ENCODE peak calls at places on chromosomes 7 and 10, in six cellular contexts. One of them, this sample, is unnamed.

GRCh38 chr10:77625379-77625778 is 12.2 kb downstream of the KCNMA1 start:
- DNase-seq in colonic mucosa: no peak
- DNase-seq in GM23248: no peak
- DNase-seq in Panc1: no peak
- DNase-seq in psoas muscle: no peak
- DNase-seq in right atrium auricular region: no peak
- DNase-seq in this sample: no peak

GRCh38 chr10:123570051-123570897 is 95.9 kb upstream of the GPR26 start:
- DNase-seq in Panc1: no peak
- DNase-seq in psoas muscle: no peak
- DNase-seq in GM23248: no peak
- DNase-seq in right atrium auricular region: no peak
- DNase-seq in colonic mucosa: no peak
- DNase-seq in this sample: no peak

GRCh38 chr10:30270247-30270646 is 78.8 kb downstream of the MTPAP start:
- DNase-seq in psoas muscle: no peak
- DNase-seq in GM23248: peak
- DNase-seq in colonic mucosa: no peak
- DNase-seq in Panc1: no peak
- DNase-seq in right atrium auricular region: no peak
- DNase-seq in this sample: no peak

GRCh38 chr10:77531441-77532001 is 106.1 kb downstream of the KCNMA1 start:
- DNase-seq in psoas muscle: peak
- DNase-seq in colonic mucosa: no peak
- DNase-seq in right atrium auricular region: peak
- DNase-seq in GM23248: peak
- DNase-seq in Panc1: peak
- DNase-seq in this sample: no peak

GRCh38 chr7:122380993-122381392 is 76.4 kb upstream of the FEZF1 start:
- DNase-seq in GM23248: no peak
- DNase-seq in Panc1: no peak
- DNase-seq in colonic mucosa: no peak
- DNase-seq in right atrium auricular region: no peak
- DNase-seq in psoas muscle: no peak
- DNase-seq in this sample: no peak

GRCh38 chr7:74409571-74409970 is 44.1 kb upstream of the GTF2IRD1 start:
- DNase-seq in Panc1: no peak
- DNase-seq in colonic mucosa: no peak
- DNase-seq in psoas muscle: no peak
- DNase-seq in right atrium auricular region: no peak
- DNase-seq in GM23248: no peak
- DNase-seq in this sample: no peak

GRCh38 chr7:75957021-75957736 is 37.2 kb downstream of the TMEM120A start:
- DNase-seq in GM23248: no peak
- DNase-seq in psoas muscle: no peak
- DNase-seq in right atrium auricular region: no peak
- DNase-seq in colonic mucosa: peak
- DNase-seq in Panc1: no peak
- DNase-seq in this sample: peak

GRCh38 chr7:94741179-94741578 is 85.2 kb upstream of the SGCE start:
- DNase-seq in psoas muscle: no peak
- DNase-seq in Panc1: no peak
- DNase-seq in right atrium auricular region: no peak
- DNase-seq in colonic mucosa: no peak
- DNase-seq in GM23248: no peak
- DNase-seq in this sample: no peak

GRCh38 chr10:46283945-46284285 is 2.9 kb upstream of the ANTXRL start:
- DNase-seq in Panc1: no peak
- DNase-seq in GM23248: no peak
- DNase-seq in colonic mucosa: no peak
- DNase-seq in psoas muscle: no peak
- DNase-seq in right atrium auricular region: no peak
- DNase-seq in this sample: no peak

GRCh38 chr7:133319842-133320241 is 67.0 kb downstream of the EXOC4 start:
- DNase-seq in GM23248: no peak
- DNase-seq in right atrium auricular region: no peak
- DNase-seq in psoas muscle: no peak
- DNase-seq in Panc1: no peak
- DNase-seq in colonic mucosa: no peak
- DNase-seq in this sample: no peak

GRCh38 chr7:103937680-103938079 is 51.8 kb downstream of the RELN start:
- DNase-seq in colonic mucosa: no peak
- DNase-seq in GM23248: no peak
- DNase-seq in psoas muscle: no peak
- DNase-seq in Panc1: no peak
- DNase-seq in right atrium auricular region: no peak
- DNase-seq in this sample: no peak

GRCh38 chr10:101085846-101086245 is 24.1 kb downstream of the KAZALD1 start:
- DNase-seq in colonic mucosa: no peak
- DNase-seq in psoas muscle: no peak
- DNase-seq in right atrium auricular region: no peak
- DNase-seq in Panc1: no peak
- DNase-seq in GM23248: peak
- DNase-seq in this sample: no peak

GRCh38 chr7:129606801-129607200 is 4.7 kb upstream of the NRF1 start:
- DNase-seq in colonic mucosa: no peak
- DNase-seq in GM23248: no peak
- DNase-seq in psoas muscle: no peak
- DNase-seq in right atrium auricular region: no peak
- DNase-seq in Panc1: no peak
- DNase-seq in this sample: no peak

GRCh38 chr7:97003262-97004236 is 1.8 kb upstream of the DLX6 start:
- DNase-seq in GM23248: no peak
- DNase-seq in Panc1: no peak
- DNase-seq in psoas muscle: no peak
- DNase-seq in colonic mucosa: no peak
- DNase-seq in right atrium auricular region: no peak
- DNase-seq in this sample: no peak

GRCh38 chr7:136971776-136972175 is 103.3 kb downstream of the CHRM2 start:
- DNase-seq in Panc1: no peak
- DNase-seq in right atrium auricular region: no peak
- DNase-seq in psoas muscle: no peak
- DNase-seq in colonic mucosa: no peak
- DNase-seq in GM23248: no peak
- DNase-seq in this sample: no peak

GRCh38 chr10:84140036-84140379 is 699 bp downstream of the GHITM start:
- DNase-seq in GM23248: peak
- DNase-seq in colonic mucosa: no peak
- DNase-seq in right atrium auricular region: no peak
- DNase-seq in Panc1: no peak
- DNase-seq in psoas muscle: peak
- DNase-seq in this sample: no peak

GRCh38 chr7:40986351-40986873 is 716.5 kb downstream of the INHBA start:
- DNase-seq in Panc1: peak
- DNase-seq in psoas muscle: no peak
- DNase-seq in GM23248: peak
- DNase-seq in colonic mucosa: no peak
- DNase-seq in right atrium auricular region: no peak
- DNase-seq in this sample: no peak

GRCh38 chr7:40747856-40748255 is 613.1 kb downstream of the SUGCT start:
- DNase-seq in Panc1: no peak
- DNase-seq in right atrium auricular region: no peak
- DNase-seq in GM23248: peak
- DNase-seq in colonic mucosa: no peak
- DNase-seq in psoas muscle: no peak
- DNase-seq in this sample: no peak

GRCh38 chr10:100749309-100750217 is 4.2 kb downstream of the PAX2 start:
- DNase-seq in GM23248: no peak
- DNase-seq in right atrium auricular region: no peak
- DNase-seq in colonic mucosa: no peak
- DNase-seq in Panc1: no peak
- DNase-seq in psoas muscle: no peak
- DNase-seq in this sample: no peak

GRCh38 chr7:96663457-96663856 is 46.2 kb downstream of the SEM1 start:
- DNase-seq in colonic mucosa: no peak
- DNase-seq in GM23248: no peak
- DNase-seq in psoas muscle: no peak
- DNase-seq in Panc1: no peak
- DNase-seq in right atrium auricular region: no peak
- DNase-seq in this sample: no peak

DNA sequence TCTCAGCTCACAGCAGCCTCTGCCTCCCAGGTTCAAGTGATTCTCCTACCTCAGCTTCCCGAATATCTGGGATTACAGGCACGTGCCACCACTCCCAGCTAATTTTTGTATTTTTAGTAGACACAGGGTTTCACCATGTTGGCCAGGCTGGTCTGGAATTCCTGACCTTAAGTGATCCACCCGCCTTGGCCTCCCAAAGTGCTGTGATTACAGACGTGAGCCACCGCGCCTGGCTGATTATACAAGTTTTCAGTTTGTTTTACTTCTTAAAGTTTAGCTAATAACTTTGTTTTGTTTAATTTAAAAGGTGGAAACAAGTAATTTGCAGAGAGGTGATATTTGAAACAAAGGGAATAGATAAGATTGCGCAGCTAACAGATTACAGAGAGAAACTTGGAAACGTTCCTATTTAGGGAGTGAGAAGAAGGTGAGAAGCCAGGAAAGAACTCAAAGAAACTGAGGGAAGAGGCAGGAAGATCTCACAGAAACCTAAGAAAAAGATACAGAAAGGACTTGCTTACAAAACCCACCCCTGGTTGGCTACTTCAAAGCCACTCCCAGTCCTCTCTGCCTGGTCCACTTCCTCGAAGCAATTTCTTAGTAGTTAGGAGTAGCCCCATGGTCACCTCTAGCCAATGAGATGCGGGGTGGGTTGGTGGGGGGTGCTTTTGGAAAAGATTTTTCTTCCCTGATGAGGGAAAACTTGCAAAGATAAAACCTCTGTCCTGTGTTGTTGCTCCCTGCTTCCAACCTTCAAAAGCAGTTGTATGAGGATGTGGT is 15.0 kb upstream of the PDLIM1 start:
- DNase-seq in GM23248: no peak
- DNase-seq in right atrium auricular region: no peak
- DNase-seq in psoas muscle: no peak
- DNase-seq in Panc1: no peak
- DNase-seq in colonic mucosa: no peak
- DNase-seq in this sample: no peak
- H3K27ac ChIP-seq in GM23248: no peak
- H3K27ac ChIP-seq in right atrium auricular region: no peak
- H3K27ac ChIP-seq in psoas muscle: no peak
- H3K27ac ChIP-seq in Panc1: no peak
- H3K27ac ChIP-seq in colonic mucosa: no peak
- H3K27ac ChIP-seq in this sample: no peak

DNA sequence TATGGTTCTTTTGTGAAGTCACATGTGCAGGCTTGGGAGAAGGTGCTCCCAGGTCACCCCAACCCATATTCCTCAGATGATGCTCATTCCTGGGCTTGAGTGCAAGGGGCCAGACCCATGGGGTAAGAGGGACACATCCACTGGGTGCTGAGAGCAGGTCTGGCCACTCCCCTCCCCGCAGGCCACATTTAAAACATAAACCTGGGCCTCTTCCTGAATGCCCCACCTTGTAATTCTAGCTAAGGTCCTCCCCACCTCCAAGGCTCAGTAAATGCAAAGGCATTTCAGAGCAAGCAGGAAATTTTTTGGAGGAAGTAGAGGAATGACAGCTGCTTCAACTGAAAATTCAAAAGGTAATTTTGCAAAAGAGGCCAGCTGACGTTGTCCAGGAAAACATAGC is 172.5 kb downstream of the ARHGAP21 start:
- DNase-seq in GM23248: no peak
- DNase-seq in right atrium auricular region: peak
- DNase-seq in psoas muscle: no peak
- DNase-seq in Panc1: no peak
- DNase-seq in colonic mucosa: peak
- DNase-seq in this sample: no peak
- H3K27ac ChIP-seq in GM23248: no peak
- H3K27ac ChIP-seq in right atrium auricular region: no peak
- H3K27ac ChIP-seq in psoas muscle: no peak
- H3K27ac ChIP-seq in Panc1: no peak
- H3K27ac ChIP-seq in colonic mucosa: peak
- H3K27ac ChIP-seq in this sample: no peak

GRCh38 chr10:133358162-133358919 is 522 bp upstream of the FUOM start:
- DNase-seq in right atrium auricular region: no peak
- DNase-seq in colonic mucosa: no peak
- DNase-seq in Panc1: no peak
- DNase-seq in GM23248: no peak
- DNase-seq in psoas muscle: peak
- DNase-seq in this sample: no peak
- H3K27ac ChIP-seq in right atrium auricular region: peak
- H3K27ac ChIP-seq in colonic mucosa: no peak
- H3K27ac ChIP-seq in Panc1: no peak
- H3K27ac ChIP-seq in GM23248: no peak
- H3K27ac ChIP-seq in psoas muscle: no peak
- H3K27ac ChIP-seq in this sample: no peak

GRCh38 chr7:47580175-47580701 is 1.7 kb downstream of the TNS3 start:
- DNase-seq in colonic mucosa: peak
- DNase-seq in Panc1: no peak
- DNase-seq in GM23248: peak
- DNase-seq in psoas muscle: no peak
- DNase-seq in right atrium auricular region: no peak
- DNase-seq in this sample: no peak

GRCh38 chr7:47581442-47581820 is 480 bp downstream of the TNS3 start:
- DNase-seq in right atrium auricular region: no peak
- DNase-seq in colonic mucosa: peak
- DNase-seq in Panc1: no peak
- DNase-seq in GM23248: peak
- DNase-seq in psoas muscle: no peak
- DNase-seq in this sample: no peak

GRCh38 chr7:47582748-47583740 is 1.1 kb upstream of the TNS3 start:
- DNase-seq in colonic mucosa: no peak
- DNase-seq in right atrium auricular region: no peak
- DNase-seq in psoas muscle: peak
- DNase-seq in Panc1: no peak
- DNase-seq in GM23248: peak
- DNase-seq in this sample: no peak

GRCh38 chr7:47580811-47581331 is 1.0 kb downstream of the TNS3 start:
- DNase-seq in psoas muscle: no peak
- DNase-seq in GM23248: peak
- DNase-seq in Panc1: no peak
- DNase-seq in colonic mucosa: no peak
- DNase-seq in right atrium auricular region: no peak
- DNase-seq in this sample: no peak

DNA sequence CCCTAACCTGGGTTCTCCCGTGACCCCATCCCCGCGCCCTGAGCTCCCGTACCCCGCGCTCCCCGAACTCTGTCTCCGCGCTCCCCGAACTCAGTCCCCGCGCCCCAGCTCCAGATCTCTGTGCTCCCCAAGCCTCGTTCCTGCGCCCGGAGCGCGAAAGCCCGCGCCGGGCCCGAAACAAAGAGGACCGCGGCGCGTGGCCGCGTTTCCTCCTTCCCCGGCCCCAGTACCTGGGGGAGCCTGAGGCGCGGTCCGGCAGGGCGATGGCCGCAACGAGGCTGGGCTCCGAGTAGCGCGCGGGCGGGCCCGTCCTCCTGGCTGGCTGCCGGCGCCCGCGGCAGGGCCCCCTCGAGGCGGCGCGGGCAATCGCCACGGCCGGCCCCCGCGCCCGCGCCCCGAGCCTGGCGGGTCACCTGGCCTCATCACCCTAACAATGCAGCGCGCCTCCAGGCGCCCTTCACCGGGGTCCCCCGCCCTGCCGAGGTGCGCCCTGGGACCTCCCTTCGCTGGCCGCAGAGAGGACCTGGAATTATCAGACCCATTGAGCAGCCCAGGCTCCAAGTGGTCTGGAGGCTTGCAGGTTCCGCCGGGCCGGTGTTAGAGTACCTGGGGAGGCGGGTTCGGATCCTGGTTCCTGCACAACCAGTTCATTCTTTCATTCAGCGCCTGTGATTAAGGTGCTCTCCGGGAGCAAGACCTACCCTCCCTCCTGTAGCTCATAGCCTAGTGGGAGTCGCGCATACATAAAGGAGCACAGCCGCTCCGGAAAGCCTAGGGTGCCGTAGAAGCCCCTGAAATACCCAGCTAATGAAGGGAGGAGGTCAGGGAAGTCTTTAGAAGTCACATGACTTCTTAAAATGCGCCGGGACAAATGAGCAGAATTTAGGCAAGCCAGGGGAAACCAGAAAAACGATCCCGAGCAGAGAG is at the start of gene TNS3:
- DNase-seq in Panc1: no peak
- DNase-seq in colonic mucosa: no peak
- DNase-seq in right atrium auricular region: no peak
- DNase-seq in psoas muscle: peak
- DNase-seq in GM23248: peak
- DNase-seq in this sample: no peak
- H3K27ac ChIP-seq in Panc1: peak
- H3K27ac ChIP-seq in colonic mucosa: peak
- H3K27ac ChIP-seq in right atrium auricular region: peak
- H3K27ac ChIP-seq in psoas muscle: peak
- H3K27ac ChIP-seq in GM23248: no peak
- H3K27ac ChIP-seq in this sample: no peak

This sample was measured in iPS DF 6.9.